ENCODE peak calls at places on chromosomes 7 and 10, in four cellular contexts. U is K562, S is GM12878, K is H1. D is an unnamed sample.

GRCh38 chr7:126667742-126668366 is 584.9 kb downstream of the GRM8 start:
- DNase-seq in U (peak), S (no peak), K (no peak), D (no peak)

GRCh38 chr7:30812676-30813075 is 41.5 kb downstream of the MINDY4 start:
- DNase-seq in U (no peak), S (no peak), K (peak), D (no peak)

GRCh38 chr10:123995082-123995460 is 98.3 kb downstream of the CHST15 start:
- DNase-seq in U (no peak), S (no peak), K (peak), D (peak)

GRCh38 chr10:104435822-104436221 is 82.2 kb downstream of the CFAP58 start:
- DNase-seq in U (no peak), S (no peak), K (no peak), D (no peak)

GRCh38 chr10:79072994-79073654 is 4.4 kb downstream of the ZMIZ1 start:
- DNase-seq in U (no peak), S (no peak), K (no peak), D (no peak)

GRCh38 chr7:141193066-141193465 is 119.2 kb downstream of the TMEM178B start:
- DNase-seq in U (peak), S (no peak), K (no peak), D (no peak)

GRCh38 chr10:74322565-74322964 is 171.5 kb downstream of the ADK start:
- DNase-seq in U (no peak), S (no peak), K (no peak), D (no peak)

GRCh38 chr7:114979388-114979787 is 57.5 kb downstream of the MDFIC start:
- DNase-seq in U (no peak), S (no peak), K (no peak), D (peak)

GRCh38 chr7:47448971-47449370 is 132.9 kb downstream of the TNS3 start:
- DNase-seq in U (no peak), S (no peak), K (no peak), D (no peak)

GRCh38 chr10:61796785-61797184 is 104.7 kb upstream of the ARID5B start:
- DNase-seq in U (no peak), S (no peak), K (no peak), D (no peak)

GRCh38 chr10:61792921-61793320 is 108.6 kb upstream of the ARID5B start:
- DNase-seq in U (no peak), S (no peak), K (no peak), D (no peak)

GRCh38 chr10:61795551-61795950 is 105.9 kb upstream of the ARID5B start:
- DNase-seq in U (peak), S (no peak), K (no peak), D (no peak)

GRCh38 chr10:61793760-61794713 is 107.5 kb upstream of the ARID5B start:
- DNase-seq in U (no peak), S (no peak), K (no peak), D (no peak)

GRCh38 chr10:61795147-61795546 is 106.4 kb upstream of the ARID5B start:
- DNase-seq in U (no peak), S (no peak), K (no peak), D (no peak)
- TF ChIP-seq ZNF274 in U (no peak), S (no peak), K (no peak), D (no peak)

GRCh38 chr7:52447781-52448180 is 587.7 kb upstream of the POM121L12 start:
- DNase-seq in U (no peak), S (no peak), K (no peak), D (no peak)
- TF ChIP-seq ZNF274 in U (no peak), S (no peak), K (no peak), D (no peak)

GRCh38 chr10:93476756-93477155 is 5.4 kb downstream of the MYOF start:
- DNase-seq in U (no peak), S (no peak), K (no peak), D (no peak)

GRCh38 chr10:93481213-93481930 is 762 bp downstream of the MYOF start:
- DNase-seq in U (no peak), S (no peak), K (no peak), D (no peak)

GRCh38 chr10:93485690-93486089 is 3.6 kb upstream of the MYOF start:
- DNase-seq in U (no peak), S (no peak), K (no peak), D (no peak)

GRCh38 chr10:93478873-93479272 is 3.3 kb downstream of the MYOF start:
- DNase-seq in U (no peak), S (no peak), K (no peak), D (no peak)

GRCh38 chr10:93481931-93482834 is at the start of gene MYOF:
- DNase-seq in U (peak), S (peak), K (peak), D (peak)
- TF ChIP-seq ZNF274 in U (no peak), S (no peak), K (no peak), D (no peak)

DNA sequence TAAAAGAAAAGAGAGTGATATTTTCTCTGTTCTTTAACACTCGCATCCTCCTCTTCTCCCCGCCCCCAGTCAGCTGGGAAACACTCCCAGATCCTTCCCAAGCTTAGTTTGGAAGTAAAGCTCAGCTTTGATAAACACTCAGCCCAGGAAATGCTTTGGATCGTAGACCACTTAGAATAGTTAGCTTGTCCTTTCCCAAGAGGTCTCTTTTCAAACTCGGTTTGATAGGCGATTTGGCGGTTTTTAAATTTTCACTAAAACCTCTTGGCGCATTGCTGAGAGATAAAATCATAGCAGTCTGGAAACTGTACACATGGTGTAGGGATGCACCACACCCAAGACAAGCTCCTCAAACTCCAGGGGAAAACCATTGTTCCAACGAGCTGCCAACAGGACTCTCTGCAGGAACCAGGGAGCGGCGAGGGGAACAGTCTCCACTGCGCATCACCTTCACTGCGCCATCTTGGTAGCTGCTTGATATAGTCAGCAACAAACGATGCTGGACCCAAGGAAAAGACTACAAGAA is 22.3 kb downstream of the SMURF1 start:
- DNase-seq in U (no peak), S (no peak), K (no peak), D (no peak)
- TF ChIP-seq ZNF274 in U (no peak), S (no peak), K (no peak), D (no peak)

GRCh38 chr7:74655324-74655723 is 2.2 kb upstream of the GTF2I start:
- DNase-seq in U (no peak), S (no peak), K (no peak), D (no peak)

GRCh38 chr7:74657692-74658170 is at the start of gene GTF2I:
- DNase-seq in U (no peak), S (no peak), K (peak), D (no peak)

GRCh38 chr7:74656911-74657691 is 417 bp upstream of the GTF2I start:
- DNase-seq in U (peak), S (peak), K (peak), D (peak)

GRCh38 chr7:74655785-74656420 is 1.6 kb upstream of the GTF2I start:
- DNase-seq in U (no peak), S (no peak), K (no peak), D (no peak)

GRCh38 chr7:74656421-74656910 is 1.1 kb upstream of the GTF2I start:
- DNase-seq in U (peak), S (no peak), K (no peak), D (no peak)
- TF ChIP-seq ZNF274 in U (no peak), S (no peak), K (no peak), D (no peak)

DNA sequence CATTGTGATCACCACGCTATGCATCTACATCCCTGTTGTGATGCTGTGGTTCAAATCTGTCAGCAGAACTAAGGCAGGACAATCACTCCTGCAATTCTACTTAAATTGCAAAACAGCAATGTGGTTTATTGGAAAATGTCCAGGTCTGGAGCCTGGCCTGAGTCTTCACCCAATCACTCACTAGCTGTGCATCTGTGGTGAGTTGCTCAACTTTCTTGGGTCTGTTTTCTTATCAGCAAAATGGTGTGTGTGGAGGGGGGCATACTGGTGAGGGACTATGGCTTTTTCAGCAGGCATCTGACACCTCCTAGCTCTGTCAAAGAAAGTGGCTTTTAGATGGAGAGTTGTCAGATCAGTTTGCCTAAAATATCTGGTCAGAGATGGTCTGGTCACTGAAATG is 108.3 kb upstream of the FEZF1 start:
- DNase-seq in U (no peak), S (no peak), K (no peak), D (no peak)
- TF ChIP-seq ZNF274 in U (no peak), S (no peak), K (no peak), D (no peak)

GRCh38 chr7:138750473-138750872 is 47.3 kb upstream of the TMEM213 start:
- DNase-seq in U (no peak), S (no peak), K (no peak), D (no peak)

GRCh38 chr7:138741453-138741735 is 40.2 kb upstream of the SVOPL start:
- DNase-seq in U (no peak), S (no peak), K (no peak), D (no peak)

GRCh38 chr7:138748666-138749065 is 47.5 kb upstream of the SVOPL start:
- DNase-seq in U (no peak), S (no peak), K (no peak), D (no peak)

GRCh38 chr7:138746073-138746472 is 44.9 kb upstream of the SVOPL start:
- DNase-seq in U (no peak), S (no peak), K (no peak), D (no peak)

GRCh38 chr7:138745189-138745588 is 44.0 kb upstream of the SVOPL start:
- DNase-seq in U (no peak), S (no peak), K (no peak), D (no peak)
- TF ChIP-seq ZNF274 in U (no peak), S (no peak), K (no peak), D (no peak)

GRCh38 chr7:582931-583330 is 63.3 kb upstream of the PDGFA start:
- DNase-seq in U (no peak), S (no peak), K (no peak), D (no peak)

GRCh38 chr7:585229-585711 is 65.6 kb upstream of the PDGFA start:
- DNase-seq in U (peak), S (peak), K (no peak), D (no peak)

GRCh38 chr7:583410-584121 is 63.9 kb upstream of the PDGFA start:
- DNase-seq in U (no peak), S (no peak), K (no peak), D (no peak)

GRCh38 chr7:584820-585219 is 65.2 kb upstream of the PDGFA start:
- DNase-seq in U (no peak), S (no peak), K (no peak), D (no peak)

DNA sequence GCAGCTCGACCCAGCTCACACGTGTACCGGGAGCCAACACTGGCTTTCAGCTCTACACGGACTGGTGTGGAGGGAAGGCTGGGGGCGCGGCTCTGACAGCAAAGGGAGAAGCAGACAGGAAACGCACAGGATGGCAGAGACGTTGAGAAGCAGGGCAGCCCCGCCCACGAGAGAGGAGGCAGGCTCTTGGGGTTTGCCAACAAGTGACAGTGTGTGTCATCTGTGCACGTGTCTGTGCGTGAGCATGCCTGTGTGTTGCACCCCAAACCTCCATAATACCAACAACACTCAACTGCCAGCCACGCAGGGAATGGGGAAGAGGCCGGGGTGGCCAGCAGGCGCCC is 64.4 kb upstream of the PDGFA start:
- DNase-seq in U (no peak), S (no peak), K (no peak), D (no peak)
- TF ChIP-seq ZNF274 in U (no peak), S (no peak), K (no peak), D (no peak)